ENCODE peak calls at places on chromosome X, in five cellular contexts. W, D, A, F and Z are unnamed samples.

GRCh38 chrX:37332987-37333658 is 16.0 kb upstream of the PRRG1 start:
- DNase-seq in W (no peak), D (no peak), F (no peak), A (no peak), Z (no peak)

GRCh38 chrX:22652596-22652995 is 347.2 kb upstream of the DDX53 start:
- DNase-seq in A (peak; percentile 12), W (no peak), F (no peak), D (no peak), Z (no peak)

GRCh38 chrX:37905436-37906147 is 58.2 kb upstream of the DYNLT3 start:
- DNase-seq in A (no peak), D (no peak), F (no peak), W (no peak), Z (peak; percentile 3)

GRCh38 chrX:71081348-71082148 is 13.4 kb upstream of the SNX12 start:
- DNase-seq in A (no peak), W (peak; percentile 68), F (no peak), D (no peak), Z (no peak)

GRCh38 chrX:340641-341423 is 22.2 kb upstream of the GTPBP6 start:
- DNase-seq in A (no peak), W (no peak), F (no peak), D (no peak), Z (no peak)

GRCh38 chrX:132614297-132614696 is 125.5 kb upstream of the MBNL3 start:
- DNase-seq in D (no peak), A (no peak), W (no peak), F (no peak), Z (no peak)

GRCh38 chrX:115712484-115712883 is 151.5 kb downstream of the PLS3 start:
- DNase-seq in W (no peak), D (no peak), F (no peak), A (no peak), Z (no peak)

GRCh38 chrX:53435997-53436396 is 1.8 kb upstream of the HSD17B10 start:
- DNase-seq in W (peak; percentile 37), F (no peak), D (peak; percentile 75), A (peak; percentile 67), Z (peak; percentile 0)

GRCh38 chrX:3094261-3094660 is 53.0 kb downstream of the ARSF start:
- DNase-seq in F (no peak), D (no peak), A (peak; percentile 9), W (peak; percentile 36), Z (no peak)

GRCh38 chrX:33336783-33337182 is 125.4 kb upstream of the DMD start:
- DNase-seq in W (no peak), F (no peak), D (no peak), A (no peak), Z (no peak)

GRCh38 chrX:113275769-113276168 is 435.1 kb upstream of the AMOT start:
- DNase-seq in D (no peak), A (no peak), W (no peak), F (no peak), Z (no peak)

GRCh38 chrX:37956223-37956622 is 50.1 kb upstream of the SYTL5 start:
- DNase-seq in D (no peak), A (no peak), F (no peak), W (no peak), Z (no peak)

GRCh38 chrX:104343408-104344129 is 88.8 kb upstream of the ESX1 start:
- DNase-seq in A (peak; percentile 60), F (peak; percentile 4), D (peak; percentile 27), W (peak; percentile 81), Z (no peak)

GRCh38 chrX:17082831-17083230 is 136.4 kb downstream of the REPS2 start:
- DNase-seq in W (no peak), F (no peak), A (no peak), D (no peak), Z (no peak)